ENCODE peak calls at places on chromosomes 12 and 14, in eight cellular contexts. One of them, this sample, is unnamed.

GRCh38 chr12:58727526-58727925 is 192.8 kb downstream of the LRIG3 start:
- DNase-seq in lung microvascular endothelial cell: no peak
- DNase-seq in left cardiac atrium: no peak
- DNase-seq in occipital lobe: no peak
- DNase-seq in activated CD4-positive, alpha-beta T cell treated with anti-CD3 and anti-CD28 coated beads, Interleukin-2, amount 50 U/mL, for 48 hours: no peak
- DNase-seq in T-helper 2 cell: no peak
- DNase-seq in epithelial cell of proximal tubule: no peak
- DNase-seq in stimulated activated CD8-positive, alpha-beta memory T cell treated with anti-CD3 and anti-CD28 coated beads, Interleukin-7, amount 100 ng/mL, for 48 hours: no peak
- DNase-seq in this sample: no peak

GRCh38 chr12:19234991-19235876 is 105.7 kb downstream of the PLEKHA5 start:
- DNase-seq in T-helper 2 cell: no peak
- DNase-seq in occipital lobe: no peak
- DNase-seq in activated CD4-positive, alpha-beta T cell treated with anti-CD3 and anti-CD28 coated beads, Interleukin-2, amount 50 U/mL, for 48 hours: no peak
- DNase-seq in stimulated activated CD8-positive, alpha-beta memory T cell treated with anti-CD3 and anti-CD28 coated beads, Interleukin-7, amount 100 ng/mL, for 48 hours: no peak
- DNase-seq in left cardiac atrium: no peak
- DNase-seq in epithelial cell of proximal tubule: no peak
- DNase-seq in lung microvascular endothelial cell: no peak
- DNase-seq in this sample: no peak

GRCh38 chr14:56351861-56352260 is 227.7 kb upstream of the TMEM260 start:
- DNase-seq in stimulated activated CD8-positive, alpha-beta memory T cell treated with anti-CD3 and anti-CD28 coated beads, Interleukin-7, amount 100 ng/mL, for 48 hours: no peak
- DNase-seq in lung microvascular endothelial cell: no peak
- DNase-seq in T-helper 2 cell: no peak
- DNase-seq in left cardiac atrium: no peak
- DNase-seq in epithelial cell of proximal tubule: no peak
- DNase-seq in occipital lobe: no peak
- DNase-seq in activated CD4-positive, alpha-beta T cell treated with anti-CD3 and anti-CD28 coated beads, Interleukin-2, amount 50 U/mL, for 48 hours: no peak
- DNase-seq in this sample: no peak

GRCh38 chr12:108815875-108816594 is 41.3 kb downstream of the SSH1 start:
- DNase-seq in left cardiac atrium: no peak
- DNase-seq in lung microvascular endothelial cell: peak; percentile 64
- DNase-seq in occipital lobe: no peak
- DNase-seq in T-helper 2 cell: no peak
- DNase-seq in activated CD4-positive, alpha-beta T cell treated with anti-CD3 and anti-CD28 coated beads, Interleukin-2, amount 50 U/mL, for 48 hours: no peak
- DNase-seq in stimulated activated CD8-positive, alpha-beta memory T cell treated with anti-CD3 and anti-CD28 coated beads, Interleukin-7, amount 100 ng/mL, for 48 hours: no peak
- DNase-seq in epithelial cell of proximal tubule: no peak
- DNase-seq in this sample: no peak

GRCh38 chr12:18090093-18090492 is at the start of gene RERGL:
- DNase-seq in epithelial cell of proximal tubule: no peak
- DNase-seq in T-helper 2 cell: no peak
- DNase-seq in left cardiac atrium: no peak
- DNase-seq in occipital lobe: no peak
- DNase-seq in stimulated activated CD8-positive, alpha-beta memory T cell treated with anti-CD3 and anti-CD28 coated beads, Interleukin-7, amount 100 ng/mL, for 48 hours: no peak
- DNase-seq in activated CD4-positive, alpha-beta T cell treated with anti-CD3 and anti-CD28 coated beads, Interleukin-2, amount 50 U/mL, for 48 hours: no peak
- DNase-seq in lung microvascular endothelial cell: no peak
- DNase-seq in this sample: no peak

GRCh38 chr12:110073049-110073831 is 24.9 kb upstream of the C12orf76 start:
- DNase-seq in lung microvascular endothelial cell: peak; percentile 19
- DNase-seq in activated CD4-positive, alpha-beta T cell treated with anti-CD3 and anti-CD28 coated beads, Interleukin-2, amount 50 U/mL, for 48 hours: peak; percentile 55
- DNase-seq in epithelial cell of proximal tubule: no peak
- DNase-seq in stimulated activated CD8-positive, alpha-beta memory T cell treated with anti-CD3 and anti-CD28 coated beads, Interleukin-7, amount 100 ng/mL, for 48 hours: no peak
- DNase-seq in occipital lobe: peak; percentile 89
- DNase-seq in T-helper 2 cell: no peak
- DNase-seq in left cardiac atrium: peak; percentile 28
- DNase-seq in this sample: no peak

GRCh38 chr12:34394211-34395055 is 372.1 kb downstream of the ALG10 start:
- DNase-seq in lung microvascular endothelial cell: no peak
- DNase-seq in occipital lobe: no peak
- DNase-seq in T-helper 2 cell: peak; percentile 3
- DNase-seq in activated CD4-positive, alpha-beta T cell treated with anti-CD3 and anti-CD28 coated beads, Interleukin-2, amount 50 U/mL, for 48 hours: no peak
- DNase-seq in left cardiac atrium: peak; percentile 6
- DNase-seq in epithelial cell of proximal tubule: no peak
- DNase-seq in stimulated activated CD8-positive, alpha-beta memory T cell treated with anti-CD3 and anti-CD28 coated beads, Interleukin-7, amount 100 ng/mL, for 48 hours: no peak
- DNase-seq in this sample: no peak

GRCh38 chr12:126055521-126055920 is 990.3 kb downstream of the AACS start:
- DNase-seq in activated CD4-positive, alpha-beta T cell treated with anti-CD3 and anti-CD28 coated beads, Interleukin-2, amount 50 U/mL, for 48 hours: no peak
- DNase-seq in occipital lobe: no peak
- DNase-seq in epithelial cell of proximal tubule: no peak
- DNase-seq in lung microvascular endothelial cell: no peak
- DNase-seq in T-helper 2 cell: no peak
- DNase-seq in stimulated activated CD8-positive, alpha-beta memory T cell treated with anti-CD3 and anti-CD28 coated beads, Interleukin-7, amount 100 ng/mL, for 48 hours: no peak
- DNase-seq in left cardiac atrium: no peak
- DNase-seq in this sample: no peak

GRCh38 chr12:51160814-51161459 is 12.0 kb downstream of the TFCP2 start:
- DNase-seq in occipital lobe: no peak
- DNase-seq in left cardiac atrium: no peak
- DNase-seq in lung microvascular endothelial cell: no peak
- DNase-seq in T-helper 2 cell: no peak
- DNase-seq in activated CD4-positive, alpha-beta T cell treated with anti-CD3 and anti-CD28 coated beads, Interleukin-2, amount 50 U/mL, for 48 hours: no peak
- DNase-seq in epithelial cell of proximal tubule: no peak
- DNase-seq in stimulated activated CD8-positive, alpha-beta memory T cell treated with anti-CD3 and anti-CD28 coated beads, Interleukin-7, amount 100 ng/mL, for 48 hours: no peak
- DNase-seq in this sample: no peak

GRCh38 chr14:30620178-30620577 is 1.9 kb upstream of the SCFD1 start:
- DNase-seq in left cardiac atrium: no peak
- DNase-seq in stimulated activated CD8-positive, alpha-beta memory T cell treated with anti-CD3 and anti-CD28 coated beads, Interleukin-7, amount 100 ng/mL, for 48 hours: no peak
- DNase-seq in T-helper 2 cell: no peak
- DNase-seq in activated CD4-positive, alpha-beta T cell treated with anti-CD3 and anti-CD28 coated beads, Interleukin-2, amount 50 U/mL, for 48 hours: no peak
- DNase-seq in lung microvascular endothelial cell: peak; percentile 48
- DNase-seq in occipital lobe: no peak
- DNase-seq in epithelial cell of proximal tubule: no peak
- DNase-seq in this sample: peak; percentile 34

GRCh38 chr14:65230287-65230728 is 128.0 kb upstream of the MAX start:
- DNase-seq in activated CD4-positive, alpha-beta T cell treated with anti-CD3 and anti-CD28 coated beads, Interleukin-2, amount 50 U/mL, for 48 hours: no peak
- DNase-seq in occipital lobe: peak; percentile 46
- DNase-seq in left cardiac atrium: peak; percentile 75
- DNase-seq in lung microvascular endothelial cell: peak; percentile 53
- DNase-seq in stimulated activated CD8-positive, alpha-beta memory T cell treated with anti-CD3 and anti-CD28 coated beads, Interleukin-7, amount 100 ng/mL, for 48 hours: no peak
- DNase-seq in T-helper 2 cell: no peak
- DNase-seq in epithelial cell of proximal tubule: no peak
- DNase-seq in this sample: no peak

GRCh38 chr12:94925206-94925605 is 78.3 kb downstream of the NDUFA12 start:
- DNase-seq in lung microvascular endothelial cell: no peak
- DNase-seq in stimulated activated CD8-positive, alpha-beta memory T cell treated with anti-CD3 and anti-CD28 coated beads, Interleukin-7, amount 100 ng/mL, for 48 hours: no peak
- DNase-seq in T-helper 2 cell: no peak
- DNase-seq in activated CD4-positive, alpha-beta T cell treated with anti-CD3 and anti-CD28 coated beads, Interleukin-2, amount 50 U/mL, for 48 hours: no peak
- DNase-seq in epithelial cell of proximal tubule: no peak
- DNase-seq in occipital lobe: no peak
- DNase-seq in left cardiac atrium: no peak
- DNase-seq in this sample: no peak

GRCh38 chr14:61672796-61673195 is 22.5 kb upstream of the HIF1A start:
- DNase-seq in stimulated activated CD8-positive, alpha-beta memory T cell treated with anti-CD3 and anti-CD28 coated beads, Interleukin-7, amount 100 ng/mL, for 48 hours: no peak
- DNase-seq in epithelial cell of proximal tubule: no peak
- DNase-seq in lung microvascular endothelial cell: no peak
- DNase-seq in T-helper 2 cell: no peak
- DNase-seq in left cardiac atrium: no peak
- DNase-seq in activated CD4-positive, alpha-beta T cell treated with anti-CD3 and anti-CD28 coated beads, Interleukin-2, amount 50 U/mL, for 48 hours: no peak
- DNase-seq in occipital lobe: no peak
- DNase-seq in this sample: no peak

GRCh38 chr14:95497561-95498011 is 18.9 kb downstream of the SYNE3 start:
- DNase-seq in occipital lobe: no peak
- DNase-seq in lung microvascular endothelial cell: no peak
- DNase-seq in left cardiac atrium: no peak
- DNase-seq in epithelial cell of proximal tubule: no peak
- DNase-seq in activated CD4-positive, alpha-beta T cell treated with anti-CD3 and anti-CD28 coated beads, Interleukin-2, amount 50 U/mL, for 48 hours: no peak
- DNase-seq in stimulated activated CD8-positive, alpha-beta memory T cell treated with anti-CD3 and anti-CD28 coated beads, Interleukin-7, amount 100 ng/mL, for 48 hours: no peak
- DNase-seq in T-helper 2 cell: no peak
- DNase-seq in this sample: no peak

This sample was measured in CD4-positive, CD25-positive, alpha-beta regulatory T cell.